ENCODE peak calls at places on chromosomes 13 and 19, in four cellular contexts. One of them, this sample, is unnamed.

GRCh38 chr19:48565090-48565489 is 13.1 kb downstream of the SULT2B1 start:
- DNase-seq in BE2C: no peak
- DNase-seq in GDM1: no peak
- DNase-seq in brain microvascular endothelial cell: peak
- DNase-seq in this sample: peak

GRCh38 chr19:31096047-31096446 is 253.2 kb downstream of the TSHZ3 start:
- DNase-seq in BE2C: no peak
- DNase-seq in GDM1: no peak
- DNase-seq in brain microvascular endothelial cell: no peak
- DNase-seq in this sample: no peak

GRCh38 chr19:41298327-41298964 is 11.5 kb upstream of the CCDC97 start:
- DNase-seq in BE2C: no peak
- DNase-seq in GDM1: peak
- DNase-seq in brain microvascular endothelial cell: peak
- DNase-seq in this sample: peak

GRCh38 chr13:94731028-94731427 is 18.7 kb upstream of the SOX21 start:
- DNase-seq in BE2C: no peak
- DNase-seq in GDM1: no peak
- DNase-seq in brain microvascular endothelial cell: no peak
- DNase-seq in this sample: no peak

GRCh38 chr19:4976412-4977298 is 7.7 kb downstream of the KDM4B start:
- DNase-seq in BE2C: no peak
- DNase-seq in GDM1: peak
- DNase-seq in brain microvascular endothelial cell: no peak
- DNase-seq in this sample: peak

GRCh38 chr19:18842166-18842565 is 10.4 kb downstream of the UPF1 start:
- DNase-seq in BE2C: no peak
- DNase-seq in GDM1: no peak
- DNase-seq in brain microvascular endothelial cell: no peak
- DNase-seq in this sample: no peak

GRCh38 chr13:112687836-112688559 is 1.8 kb upstream of the ATP11A start:
- DNase-seq in BE2C: no peak
- DNase-seq in GDM1: no peak
- DNase-seq in brain microvascular endothelial cell: no peak
- DNase-seq in this sample: no peak

GRCh38 chr13:103006706-103007426 is 59.4 kb downstream of the SLC10A2 start:
- DNase-seq in BE2C: no peak
- DNase-seq in GDM1: no peak
- DNase-seq in brain microvascular endothelial cell: no peak
- DNase-seq in this sample: no peak

GRCh38 chr13:75393839-75394238 is 88.1 kb downstream of the TBC1D4 start:
- DNase-seq in BE2C: no peak
- DNase-seq in GDM1: no peak
- DNase-seq in brain microvascular endothelial cell: no peak
- DNase-seq in this sample: no peak

GRCh38 chr19:46753420-46754155 is 7.3 kb upstream of the STRN4 start:
- DNase-seq in BE2C: peak
- DNase-seq in GDM1: peak
- DNase-seq in brain microvascular endothelial cell: no peak
- DNase-seq in this sample: no peak

GRCh38 chr13:51589793-51590192 is 5.5 kb downstream of the WDFY2 start:
- DNase-seq in BE2C: no peak
- DNase-seq in GDM1: no peak
- DNase-seq in brain microvascular endothelial cell: no peak
- DNase-seq in this sample: no peak

GRCh38 chr13:80337011-80337688 is 3.8 kb downstream of the SPRY2 start:
- DNase-seq in BE2C: peak
- DNase-seq in GDM1: no peak
- DNase-seq in brain microvascular endothelial cell: no peak
- DNase-seq in this sample: no peak

GRCh38 chr13:29947839-29948238 is 97.4 kb upstream of the UBL3 start:
- DNase-seq in BE2C: no peak
- DNase-seq in GDM1: no peak
- DNase-seq in brain microvascular endothelial cell: no peak
- DNase-seq in this sample: no peak